ENCODE peak calls at places on chromosomes 3 and 15, in nine cellular contexts. One of them, this sample, is unnamed.

GRCh38 chr15:73866881-73867410 is 6.4 kb upstream of the TBC1D21 start:
- DNase-seq in endodermal cell: peak
- DNase-seq in IMR-90: no peak
- DNase-seq in GM10248: no peak
- DNase-seq in CD4-positive, alpha-beta T cell: no peak
- DNase-seq in WTC11: peak
- DNase-seq in left lung: no peak
- DNase-seq in cardiac muscle cell: no peak
- DNase-seq in GM23338: peak
- DNase-seq in this sample: no peak

GRCh38 chr15:34726407-34727100 is 28.2 kb downstream of the GJD2 start:
- DNase-seq in left lung: no peak
- DNase-seq in WTC11: no peak
- DNase-seq in GM23338: peak
- DNase-seq in cardiac muscle cell: no peak
- DNase-seq in endodermal cell: no peak
- DNase-seq in CD4-positive, alpha-beta T cell: no peak
- DNase-seq in GM10248: no peak
- DNase-seq in IMR-90: peak
- DNase-seq in this sample: no peak

GRCh38 chr3:62727576-62727975 is 147.6 kb downstream of the CADPS start:
- DNase-seq in left lung: no peak
- DNase-seq in GM10248: no peak
- DNase-seq in cardiac muscle cell: peak
- DNase-seq in WTC11: no peak
- DNase-seq in CD4-positive, alpha-beta T cell: no peak
- DNase-seq in endodermal cell: no peak
- DNase-seq in GM23338: no peak
- DNase-seq in IMR-90: no peak
- DNase-seq in this sample: no peak

GRCh38 chr3:127761101-127761802 is 61.1 kb downstream of the MGLL start:
- DNase-seq in GM10248: peak
- DNase-seq in CD4-positive, alpha-beta T cell: no peak
- DNase-seq in WTC11: no peak
- DNase-seq in cardiac muscle cell: no peak
- DNase-seq in endodermal cell: no peak
- DNase-seq in GM23338: no peak
- DNase-seq in left lung: peak
- DNase-seq in IMR-90: no peak
- DNase-seq in this sample: no peak

GRCh38 chr3:57065588-57065987 is 5.1 kb downstream of the SPATA12 start:
- DNase-seq in IMR-90: peak
- DNase-seq in CD4-positive, alpha-beta T cell: no peak
- DNase-seq in left lung: no peak
- DNase-seq in endodermal cell: peak
- DNase-seq in GM23338: no peak
- DNase-seq in GM10248: no peak
- DNase-seq in cardiac muscle cell: no peak
- DNase-seq in WTC11: no peak
- DNase-seq in this sample: no peak

GRCh38 chr3:79341961-79342360 is 425.8 kb downstream of the ROBO1 start:
- DNase-seq in GM10248: no peak
- DNase-seq in GM23338: no peak
- DNase-seq in IMR-90: no peak
- DNase-seq in WTC11: no peak
- DNase-seq in CD4-positive, alpha-beta T cell: no peak
- DNase-seq in left lung: no peak
- DNase-seq in endodermal cell: no peak
- DNase-seq in cardiac muscle cell: no peak
- DNase-seq in this sample: no peak

GRCh38 chr3:13215940-13216546 is 142.8 kb upstream of the IQSEC1 start:
- DNase-seq in left lung: no peak
- DNase-seq in GM10248: no peak
- DNase-seq in cardiac muscle cell: peak
- DNase-seq in endodermal cell: no peak
- DNase-seq in WTC11: no peak
- DNase-seq in CD4-positive, alpha-beta T cell: no peak
- DNase-seq in IMR-90: peak
- DNase-seq in GM23338: no peak
- DNase-seq in this sample: no peak

GRCh38 chr3:143283432-143284128 is 164.0 kb downstream of the CHST2 start:
- DNase-seq in GM10248: no peak
- DNase-seq in GM23338: no peak
- DNase-seq in WTC11: no peak
- DNase-seq in cardiac muscle cell: no peak
- DNase-seq in left lung: no peak
- DNase-seq in IMR-90: no peak
- DNase-seq in endodermal cell: no peak
- DNase-seq in CD4-positive, alpha-beta T cell: no peak
- DNase-seq in this sample: no peak

GRCh38 chr3:15795563-15796308 is 2.0 kb downstream of the ANKRD28 start:
- DNase-seq in WTC11: no peak
- DNase-seq in IMR-90: peak
- DNase-seq in CD4-positive, alpha-beta T cell: no peak
- DNase-seq in cardiac muscle cell: peak
- DNase-seq in GM10248: no peak
- DNase-seq in GM23338: no peak
- DNase-seq in endodermal cell: no peak
- DNase-seq in left lung: no peak
- DNase-seq in this sample: no peak

GRCh38 chr15:68298336-68298735 is 20.8 kb downstream of the FEM1B start:
- DNase-seq in left lung: no peak
- DNase-seq in GM10248: no peak
- DNase-seq in IMR-90: no peak
- DNase-seq in endodermal cell: no peak
- DNase-seq in CD4-positive, alpha-beta T cell: no peak
- DNase-seq in WTC11: no peak
- DNase-seq in GM23338: no peak
- DNase-seq in cardiac muscle cell: no peak
- DNase-seq in this sample: no peak

GRCh38 chr3:48879307-48879993 is 19.2 kb downstream of the SLC25A20 start:
- DNase-seq in IMR-90: no peak
- DNase-seq in CD4-positive, alpha-beta T cell: no peak
- DNase-seq in GM23338: no peak
- DNase-seq in left lung: no peak
- DNase-seq in WTC11: no peak
- DNase-seq in GM10248: peak
- DNase-seq in cardiac muscle cell: no peak
- DNase-seq in endodermal cell: no peak
- DNase-seq in this sample: no peak

GRCh38 chr15:48066456-48066855 is 54.3 kb upstream of the SLC24A5 start:
- DNase-seq in left lung: no peak
- DNase-seq in GM23338: no peak
- DNase-seq in cardiac muscle cell: no peak
- DNase-seq in endodermal cell: peak
- DNase-seq in WTC11: no peak
- DNase-seq in IMR-90: no peak
- DNase-seq in GM10248: no peak
- DNase-seq in CD4-positive, alpha-beta T cell: no peak
- DNase-seq in this sample: no peak

GRCh38 chr3:112500621-112501020 is 1.3 kb upstream of the BTLA start:
- DNase-seq in CD4-positive, alpha-beta T cell: no peak
- DNase-seq in WTC11: no peak
- DNase-seq in cardiac muscle cell: no peak
- DNase-seq in GM10248: no peak
- DNase-seq in endodermal cell: no peak
- DNase-seq in GM23338: no peak
- DNase-seq in left lung: no peak
- DNase-seq in IMR-90: no peak
- DNase-seq in this sample: no peak

GRCh38 chr3:53709856-53710674 is 136.2 kb downstream of the CHDH start:
- DNase-seq in GM10248: peak
- DNase-seq in left lung: peak
- DNase-seq in endodermal cell: peak
- DNase-seq in IMR-90: peak
- DNase-seq in WTC11: peak
- DNase-seq in GM23338: peak
- DNase-seq in cardiac muscle cell: peak
- DNase-seq in CD4-positive, alpha-beta T cell: peak
- DNase-seq in this sample: peak

GRCh38 chr3:171874251-171874679 is 31.1 kb downstream of the TMEM212 start:
- DNase-seq in left lung: no peak
- DNase-seq in GM10248: no peak
- DNase-seq in endodermal cell: no peak
- DNase-seq in CD4-positive, alpha-beta T cell: no peak
- DNase-seq in WTC11: no peak
- DNase-seq in cardiac muscle cell: peak
- DNase-seq in GM23338: peak
- DNase-seq in IMR-90: peak
- DNase-seq in this sample: no peak

GRCh38 chr3:158731938-158732855 is at the start of gene RARRES1:
- DNase-seq in left lung: peak
- DNase-seq in GM23338: peak
- DNase-seq in CD4-positive, alpha-beta T cell: peak
- DNase-seq in IMR-90: peak
- DNase-seq in GM10248: peak
- DNase-seq in WTC11: peak
- DNase-seq in cardiac muscle cell: peak
- DNase-seq in endodermal cell: peak
- DNase-seq in this sample: peak

GRCh38 chr15:95142441-95142840 is 911.1 kb downstream of the MCTP2 start:
- DNase-seq in endodermal cell: no peak
- DNase-seq in cardiac muscle cell: no peak
- DNase-seq in IMR-90: no peak
- DNase-seq in GM10248: no peak
- DNase-seq in left lung: no peak
- DNase-seq in WTC11: no peak
- DNase-seq in CD4-positive, alpha-beta T cell: no peak
- DNase-seq in GM23338: no peak
- DNase-seq in this sample: no peak

GRCh38 chr3:157958471-157958870 is 147.7 kb downstream of the SHOX2 start:
- DNase-seq in left lung: no peak
- DNase-seq in IMR-90: no peak
- DNase-seq in GM10248: no peak
- DNase-seq in endodermal cell: peak
- DNase-seq in WTC11: peak
- DNase-seq in GM23338: peak
- DNase-seq in CD4-positive, alpha-beta T cell: no peak
- DNase-seq in cardiac muscle cell: peak
- DNase-seq in this sample: no peak

DNA sequence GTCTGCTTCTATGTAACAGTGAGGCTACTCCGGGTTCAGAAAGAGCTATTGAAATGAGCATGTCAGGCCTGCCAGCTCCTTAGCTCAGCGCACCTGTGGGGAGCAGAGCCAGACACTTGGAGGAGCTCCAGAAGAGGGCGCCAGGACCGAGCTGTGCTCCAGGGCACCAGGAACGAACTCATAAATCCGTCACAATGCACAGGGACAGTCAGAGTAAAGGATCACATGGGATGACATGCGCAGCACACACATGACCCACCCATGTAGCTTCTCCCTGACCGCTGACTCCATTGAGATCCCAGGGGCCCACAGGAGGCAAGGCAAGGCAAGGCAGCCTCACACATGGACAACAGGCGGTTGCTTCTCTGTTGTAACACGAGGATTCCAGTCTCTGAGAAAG is 26.0 kb upstream of the GNB5 start:
- DNase-seq in endodermal cell: peak
- DNase-seq in GM23338: peak
- DNase-seq in IMR-90: no peak
- DNase-seq in cardiac muscle cell: no peak
- DNase-seq in GM10248: peak
- DNase-seq in CD4-positive, alpha-beta T cell: no peak
- DNase-seq in left lung: no peak
- DNase-seq in WTC11: peak
- DNase-seq in this sample: no peak
- TF ChIP-seq CTCF in endodermal cell: peak
- TF ChIP-seq CTCF in GM23338: peak
- TF ChIP-seq CTCF in IMR-90: no peak
- TF ChIP-seq CTCF in cardiac muscle cell: no peak
- TF ChIP-seq CTCF in GM10248: peak
- TF ChIP-seq CTCF in CD4-positive, alpha-beta T cell: peak
- TF ChIP-seq CTCF in left lung: no peak
- TF ChIP-seq CTCF in WTC11: no peak
- TF ChIP-seq CTCF in this sample: peak

GRCh38 chr3:141793476-141794260 is 30.5 kb downstream of the GRK7 start:
- DNase-seq in left lung: no peak
- DNase-seq in IMR-90: no peak
- DNase-seq in CD4-positive, alpha-beta T cell: no peak
- DNase-seq in WTC11: peak
- DNase-seq in GM10248: no peak
- DNase-seq in GM23338: peak
- DNase-seq in endodermal cell: peak
- DNase-seq in cardiac muscle cell: no peak
- DNase-seq in this sample: no peak
- TF ChIP-seq CTCF in left lung: no peak
- TF ChIP-seq CTCF in IMR-90: no peak
- TF ChIP-seq CTCF in CD4-positive, alpha-beta T cell: no peak
- TF ChIP-seq CTCF in WTC11: peak
- TF ChIP-seq CTCF in GM10248: no peak
- TF ChIP-seq CTCF in GM23338: peak
- TF ChIP-seq CTCF in endodermal cell: peak
- TF ChIP-seq CTCF in cardiac muscle cell: peak
- TF ChIP-seq CTCF in this sample: no peak

DNA sequence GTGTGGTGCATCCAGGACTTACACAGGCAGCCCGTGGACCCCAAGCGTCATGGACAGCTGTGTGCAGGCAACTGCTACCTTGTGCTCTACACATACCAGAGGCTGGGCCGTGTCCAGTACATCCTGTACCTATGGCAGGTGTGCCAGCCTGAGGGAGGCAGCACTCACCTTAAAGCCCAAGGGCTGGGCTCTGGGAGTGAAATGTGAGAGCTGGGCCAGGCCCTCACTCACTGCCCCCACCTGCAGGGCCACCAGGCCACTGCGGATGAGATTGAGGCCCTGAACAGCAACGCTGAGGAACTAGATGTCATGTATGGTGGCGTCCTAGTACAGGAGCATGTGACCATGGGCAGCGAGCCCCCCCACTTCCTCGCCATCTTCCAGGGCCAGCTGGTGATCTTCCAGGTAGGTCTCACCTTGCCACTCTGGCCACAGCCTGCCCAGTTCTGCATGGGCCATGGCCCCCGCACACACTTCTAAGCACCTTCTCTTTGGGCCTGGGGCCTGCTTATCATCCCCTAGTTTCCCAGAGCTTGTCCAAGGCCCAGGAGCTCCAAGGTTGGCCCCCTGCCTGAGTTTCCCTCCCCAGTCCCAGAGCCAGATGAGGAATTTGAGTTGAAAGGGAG is 11.0 kb downstream of the VILL start:
- DNase-seq in GM23338: peak
- DNase-seq in left lung: peak
- DNase-seq in WTC11: peak
- DNase-seq in CD4-positive, alpha-beta T cell: no peak
- DNase-seq in endodermal cell: peak
- DNase-seq in cardiac muscle cell: no peak
- DNase-seq in IMR-90: no peak
- DNase-seq in GM10248: no peak
- DNase-seq in this sample: no peak
- TF ChIP-seq CTCF in GM23338: peak
- TF ChIP-seq CTCF in left lung: no peak
- TF ChIP-seq CTCF in WTC11: peak
- TF ChIP-seq CTCF in CD4-positive, alpha-beta T cell: no peak
- TF ChIP-seq CTCF in endodermal cell: peak
- TF ChIP-seq CTCF in cardiac muscle cell: no peak
- TF ChIP-seq CTCF in IMR-90: peak
- TF ChIP-seq CTCF in GM10248: peak
- TF ChIP-seq CTCF in this sample: peak

DNA sequence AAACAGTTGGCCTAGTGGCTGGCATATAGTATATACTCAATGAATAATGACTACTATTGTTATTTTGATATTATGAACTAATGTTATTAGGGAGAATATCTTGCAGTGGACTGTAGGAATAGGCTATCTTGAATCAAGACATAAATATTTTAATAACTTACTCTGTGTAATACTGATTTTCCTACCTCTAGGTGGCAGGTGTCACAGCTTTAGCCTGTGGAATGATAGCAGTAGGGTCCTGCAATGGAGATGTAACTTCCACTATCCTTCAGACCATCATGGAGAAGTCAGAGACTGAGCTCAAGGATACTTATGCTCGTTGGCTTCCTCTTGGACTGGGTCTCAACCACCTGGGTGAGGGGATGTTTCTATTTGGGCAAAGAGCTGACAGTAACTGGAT is 6.5 kb downstream of the PSMD2 start:
- DNase-seq in GM10248: no peak
- DNase-seq in cardiac muscle cell: peak
- DNase-seq in WTC11: no peak
- DNase-seq in CD4-positive, alpha-beta T cell: no peak
- DNase-seq in GM23338: no peak
- DNase-seq in IMR-90: peak
- DNase-seq in endodermal cell: no peak
- DNase-seq in left lung: no peak
- DNase-seq in this sample: no peak
- TF ChIP-seq CTCF in GM10248: peak
- TF ChIP-seq CTCF in cardiac muscle cell: peak
- TF ChIP-seq CTCF in WTC11: no peak
- TF ChIP-seq CTCF in CD4-positive, alpha-beta T cell: no peak
- TF ChIP-seq CTCF in GM23338: peak
- TF ChIP-seq CTCF in IMR-90: peak
- TF ChIP-seq CTCF in endodermal cell: peak
- TF ChIP-seq CTCF in left lung: no peak
- TF ChIP-seq CTCF in this sample: peak